ENCODE peak calls at places on chromosome 18, in ten cellular contexts. R is sigmoid colon, N is GM13977, L is spleen, E is choroid plexus epithelial cell, D is neural progenitor cell, G is foreskin fibroblast, S is fibroblast of mammary gland, H is cardiac muscle cell, Y is AG09309. T is an unnamed sample.

GRCh38 chr18:76764296-76764901 is 58.0 kb upstream of the ZNF236 start:
- DNase-seq in R (no peak), N (no peak), L (no peak), E (no peak), D (no peak), G (no peak), S (no peak), H (no peak), Y (no peak), T (no peak)

GRCh38 chr18:68426731-68427315 is 288.1 kb downstream of the TMX3 start:
- DNase-seq in R (no peak), N (no peak), L (no peak), E (no peak), D (no peak), G (no peak), S (peak), H (no peak), Y (no peak), T (no peak)

GRCh38 chr18:55416791-55417190 is 171.2 kb downstream of the TCF4 start:
- DNase-seq in R (no peak), N (no peak), L (no peak), E (no peak), D (no peak), G (no peak), S (no peak), H (no peak), Y (no peak), T (no peak)

GRCh38 chr18:38493991-38494559 is 928.5 kb upstream of the CELF4 start:
- DNase-seq in R (no peak), N (no peak), L (no peak), E (peak), D (no peak), G (no peak), S (no peak), H (no peak), Y (no peak), T (no peak)

GRCh38 chr18:8788503-8789429 is 83.4 kb downstream of the MTCL1 start:
- DNase-seq in R (no peak), N (no peak), L (no peak), E (peak), D (no peak), G (no peak), S (no peak), H (no peak), Y (no peak), T (no peak)

GRCh38 chr18:48314694-48315093 is 94.5 kb downstream of the ZBTB7C start:
- DNase-seq in R (no peak), N (no peak), L (peak), E (no peak), D (peak), G (no peak), S (no peak), H (no peak), Y (no peak), T (no peak)

GRCh38 chr18:49788327-49788908 is 24.9 kb downstream of the ACAA2 start:
- DNase-seq in R (no peak), N (no peak), L (no peak), E (peak), D (no peak), G (no peak), S (peak), H (no peak), Y (no peak), T (no peak)

GRCh38 chr18:68431111-68431921 is 283.6 kb downstream of the TMX3 start:
- DNase-seq in R (no peak), N (no peak), L (no peak), E (peak), D (no peak), G (no peak), S (no peak), H (no peak), Y (no peak), T (no peak)

GRCh38 chr18:44819944-44820510 is 139.3 kb downstream of the SETBP1 start:
- DNase-seq in R (peak), N (no peak), L (no peak), E (no peak), D (no peak), G (no peak), S (no peak), H (no peak), Y (no peak), T (no peak)

GRCh38 chr18:5237723-5238370 is 40.8 kb upstream of the AKAIN1 start:
- DNase-seq in R (peak), N (peak), L (peak), E (peak), D (peak), G (peak), S (peak), H (peak), Y (peak), T (peak)
- TF ChIP-seq CTCF in R (peak), N (no peak), L (peak), E (peak), D (peak), G (no peak), S (no peak), H (peak), Y (peak), T (peak)

DNA sequence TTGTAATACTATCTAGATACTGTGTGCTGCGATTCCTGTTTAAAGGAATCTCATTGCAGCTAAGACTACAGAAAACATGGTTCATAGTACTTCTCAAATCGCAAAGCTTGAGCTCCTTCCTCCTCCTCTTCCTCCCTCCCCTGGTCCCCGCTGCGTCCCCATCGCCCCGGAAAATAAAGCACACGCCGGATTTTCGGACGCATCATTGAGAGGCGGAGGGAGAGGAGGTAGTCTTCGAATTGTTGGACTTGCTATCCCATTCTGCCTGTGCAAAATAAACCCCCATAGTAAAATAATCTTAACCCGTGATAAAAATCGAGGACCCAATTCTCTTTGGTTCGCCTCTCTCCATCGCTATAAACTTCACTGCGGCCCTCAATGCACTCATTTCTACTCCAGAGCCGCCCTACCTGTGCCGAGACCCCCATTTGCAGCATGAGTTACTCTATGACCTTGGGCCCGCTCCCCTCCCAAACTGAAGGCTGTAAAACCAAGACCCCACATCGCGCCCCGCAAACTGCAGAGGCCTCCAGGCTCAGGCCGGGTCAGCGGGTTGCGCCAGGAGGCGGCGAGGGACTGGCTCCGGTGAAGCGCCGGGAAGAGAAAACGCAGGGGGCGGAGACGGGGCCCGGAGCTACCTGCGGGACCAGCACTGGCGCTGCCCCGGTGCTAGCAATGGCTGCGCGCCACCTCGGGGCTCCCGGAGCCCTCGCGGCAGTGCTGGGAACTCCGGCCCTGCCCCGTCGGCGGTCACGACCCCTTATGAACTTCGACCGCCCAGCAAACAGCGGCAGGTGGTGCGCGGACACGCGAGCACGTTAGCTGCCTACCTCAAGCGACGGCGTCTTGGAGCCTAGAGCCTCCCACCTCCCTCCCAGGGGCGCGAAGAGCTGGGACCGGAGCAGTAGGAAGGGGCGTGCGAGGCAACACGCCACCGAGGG is 649 bp downstream of the ESCO1 start:
- DNase-seq in R (peak), N (peak), L (peak), E (peak), D (peak), G (peak), S (no peak), H (peak), Y (no peak), T (no peak)
- TF ChIP-seq CTCF in R (no peak), N (no peak), L (no peak), E (peak), D (peak), G (no peak), S (no peak), H (no peak), Y (peak), T (peak)

DNA sequence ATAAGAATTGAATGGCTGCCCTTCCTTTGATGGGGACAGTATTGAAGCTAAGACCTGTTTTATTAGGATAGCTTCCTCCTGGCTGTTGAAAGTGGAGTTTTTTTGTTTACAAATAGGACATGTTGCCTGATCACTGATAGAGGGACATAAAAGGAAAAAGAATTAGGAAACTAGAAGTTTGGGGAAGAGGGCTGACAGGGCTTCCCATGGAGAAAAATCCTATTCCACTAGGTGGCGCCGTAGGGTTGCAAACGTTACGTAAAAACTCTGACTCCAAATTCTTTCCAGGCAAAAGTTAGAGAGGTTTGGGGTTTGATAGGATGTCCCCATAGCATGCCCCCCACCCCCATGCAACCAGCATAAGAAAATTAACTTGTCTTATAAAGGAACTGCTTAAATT is 11.1 kb upstream of the RBFA start:
- DNase-seq in R (no peak), N (no peak), L (no peak), E (no peak), D (peak), G (no peak), S (no peak), H (no peak), Y (no peak), T (no peak)
- TF ChIP-seq CTCF in R (no peak), N (peak), L (no peak), E (peak), D (peak), G (peak), S (peak), H (peak), Y (peak), T (peak)

DNA sequence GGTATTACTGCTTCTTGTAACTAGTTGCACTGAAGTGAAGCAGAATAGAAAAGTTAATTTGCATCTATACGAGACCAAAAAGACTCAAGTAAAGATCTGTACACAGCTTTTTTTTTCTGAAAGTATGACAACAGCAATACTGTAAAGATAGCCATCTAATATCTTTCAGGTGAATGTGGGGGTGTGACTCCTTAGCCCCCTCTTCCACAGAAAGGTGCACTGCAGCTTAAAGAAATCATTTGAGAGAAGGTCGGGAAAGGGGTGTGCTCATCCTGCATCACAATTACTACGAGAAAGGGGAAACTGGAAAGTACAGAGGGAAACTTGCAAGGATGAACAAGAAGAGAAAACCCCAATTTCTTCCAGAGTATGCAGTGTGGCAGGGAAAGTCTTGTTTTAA is 255.6 kb downstream of the CCDC178 start:
- DNase-seq in R (no peak), N (no peak), L (no peak), E (no peak), D (peak), G (no peak), S (no peak), H (no peak), Y (no peak), T (no peak)
- TF ChIP-seq CTCF in R (no peak), N (no peak), L (no peak), E (no peak), D (peak), G (no peak), S (no peak), H (no peak), Y (no peak), T (no peak)

GRCh38 chr18:47284691-47285370 is 33.4 kb upstream of the SKOR2 start:
- DNase-seq in R (no peak), N (no peak), L (no peak), E (no peak), D (no peak), G (no peak), S (no peak), H (no peak), Y (no peak), T (no peak)

GRCh38 chr18:47286776-47287410 is 35.4 kb upstream of the SKOR2 start:
- DNase-seq in R (no peak), N (no peak), L (no peak), E (no peak), D (no peak), G (no peak), S (no peak), H (no peak), Y (no peak), T (no peak)

GRCh38 chr18:47280121-47280520 is 28.7 kb upstream of the SKOR2 start:
- DNase-seq in R (no peak), N (no peak), L (no peak), E (no peak), D (no peak), G (no peak), S (no peak), H (no peak), Y (no peak), T (no peak)

GRCh38 chr18:47285456-47285855 is 34.0 kb upstream of the SKOR2 start:
- DNase-seq in R (no peak), N (no peak), L (no peak), E (no peak), D (no peak), G (no peak), S (no peak), H (no peak), Y (no peak), T (no peak)

GRCh38 chr18:47283476-47283875 is 32.0 kb upstream of the SKOR2 start:
- DNase-seq in R (no peak), N (no peak), L (no peak), E (peak), D (peak), G (no peak), S (peak), H (peak), Y (peak), T (no peak)
- TF ChIP-seq CTCF in R (no peak), N (peak), L (peak), E (peak), D (peak), G (peak), S (peak), H (peak), Y (peak), T (peak)

DNA sequence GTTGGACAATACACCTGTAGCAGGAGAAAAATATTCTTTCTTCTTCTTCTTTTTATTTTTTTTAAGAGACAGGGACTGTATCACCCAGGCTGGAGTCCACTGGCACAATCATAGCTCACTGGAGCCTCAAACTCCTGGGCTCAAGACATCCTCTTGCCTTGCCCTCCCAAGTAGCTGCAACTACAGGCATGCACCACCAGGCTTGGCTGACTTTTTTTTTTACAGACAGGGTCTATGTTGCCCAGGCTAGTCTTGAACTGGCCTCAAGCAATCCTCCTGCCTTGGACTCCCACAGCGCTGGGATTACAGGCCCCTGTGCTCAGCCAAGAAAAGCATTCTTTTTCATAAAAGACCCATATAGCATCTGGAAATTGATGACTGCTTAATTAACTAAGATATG is 17.1 kb upstream of the ARHGAP28 start:
- DNase-seq in R (no peak), N (no peak), L (no peak), E (no peak), D (no peak), G (no peak), S (no peak), H (no peak), Y (no peak), T (no peak)
- TF ChIP-seq CTCF in R (no peak), N (no peak), L (no peak), E (no peak), D (no peak), G (no peak), S (no peak), H (no peak), Y (no peak), T (no peak)

GRCh38 chr18:73520229-73520628 is 627.4 kb downstream of the FBXO15 start:
- DNase-seq in R (no peak), N (no peak), L (no peak), E (peak), D (peak), G (no peak), S (peak), H (no peak), Y (no peak), T (no peak)
- TF ChIP-seq CTCF in R (no peak), N (no peak), L (no peak), E (peak), D (peak), G (no peak), S (peak), H (no peak), Y (no peak), T (peak)

DNA sequence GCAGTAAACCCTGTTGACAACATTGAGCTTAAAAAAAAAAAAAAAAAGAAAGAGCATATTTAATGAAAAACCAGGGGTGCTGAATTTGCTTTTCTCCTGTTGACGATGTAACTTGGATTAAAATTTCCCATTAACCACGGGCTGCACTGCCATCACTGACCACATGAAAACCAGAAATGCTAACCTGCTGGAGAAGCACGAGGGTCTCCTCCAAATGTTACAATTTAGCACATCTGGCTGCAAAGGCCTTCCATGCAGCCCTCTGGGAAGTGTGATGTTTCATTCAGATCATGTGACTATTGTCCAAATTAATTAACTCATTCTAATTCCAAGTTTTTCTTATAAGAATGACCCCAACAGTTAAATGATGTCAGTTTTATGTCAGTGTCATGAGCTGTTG is 26.9 kb upstream of the SERPINB12 start:
- DNase-seq in R (no peak), N (no peak), L (no peak), E (no peak), D (peak), G (no peak), S (no peak), H (no peak), Y (no peak), T (no peak)
- TF ChIP-seq CTCF in R (no peak), N (no peak), L (no peak), E (peak), D (peak), G (no peak), S (peak), H (no peak), Y (peak), T (peak)

GRCh38 chr18:30186245-30186644 is 856.3 kb downstream of the DSC3 start:
- DNase-seq in R (no peak), N (no peak), L (no peak), E (no peak), D (no peak), G (no peak), S (no peak), H (no peak), Y (no peak), T (no peak)

GRCh38 chr18:30192216-30192615 is 850.3 kb downstream of the DSC3 start:
- DNase-seq in R (no peak), N (no peak), L (no peak), E (no peak), D (peak), G (no peak), S (no peak), H (no peak), Y (no peak), T (no peak)
- TF ChIP-seq CTCF in R (no peak), N (peak), L (no peak), E (no peak), D (peak), G (no peak), S (no peak), H (no peak), Y (no peak), T (no peak)

GRCh38 chr18:24792164-24792563 is 331.7 kb downstream of the HRH4 start:
- DNase-seq in R (no peak), N (no peak), L (no peak), E (no peak), D (peak), G (no peak), S (no peak), H (peak), Y (no peak), T (peak)
- TF ChIP-seq CTCF in R (no peak), N (no peak), L (no peak), E (no peak), D (no peak), G (no peak), S (no peak), H (no peak), Y (no peak), T (no peak)

T was measured in BJ.